ENCODE peak calls at places on chromosome 6, in nine cellular contexts. One of them, this sample, is unnamed.

GRCh38 chr6:148179786-148180185 is 162.9 kb upstream of the SASH1 start:
- DNase-seq in left cardiac atrium: no peak
- DNase-seq in HT1080: peak; percentile 44
- DNase-seq in A549: peak; percentile 18
- DNase-seq in T-helper 22 cell: no peak
- DNase-seq in occipital lobe: peak; percentile 6
- DNase-seq in NB4: peak; percentile 12
- DNase-seq in amygdala: no peak
- DNase-seq in memory B cell: no peak
- DNase-seq in this sample: no peak

GRCh38 chr6:100458841-100459154 is 5.9 kb downstream of the SIM1 start:
- DNase-seq in left cardiac atrium: no peak
- DNase-seq in HT1080: no peak
- DNase-seq in A549: no peak
- DNase-seq in T-helper 22 cell: no peak
- DNase-seq in occipital lobe: no peak
- DNase-seq in NB4: no peak
- DNase-seq in amygdala: no peak
- DNase-seq in memory B cell: no peak
- DNase-seq in this sample: no peak

GRCh38 chr6:5484692-5485091 is 223.4 kb downstream of the FARS2 start:
- DNase-seq in left cardiac atrium: no peak
- DNase-seq in HT1080: no peak
- DNase-seq in A549: no peak
- DNase-seq in T-helper 22 cell: no peak
- DNase-seq in occipital lobe: no peak
- DNase-seq in NB4: no peak
- DNase-seq in amygdala: no peak
- DNase-seq in memory B cell: no peak
- DNase-seq in this sample: no peak

GRCh38 chr6:33689148-33689494 is 22.4 kb downstream of the UQCC2 start:
- DNase-seq in left cardiac atrium: no peak
- DNase-seq in HT1080: no peak
- DNase-seq in A549: no peak
- DNase-seq in T-helper 22 cell: no peak
- DNase-seq in occipital lobe: no peak
- DNase-seq in NB4: no peak
- DNase-seq in amygdala: no peak
- DNase-seq in memory B cell: no peak
- DNase-seq in this sample: no peak

GRCh38 chr6:136341967-136342366 is 52.3 kb upstream of the BCLAF1 start:
- DNase-seq in left cardiac atrium: no peak
- DNase-seq in HT1080: peak; percentile 39
- DNase-seq in A549: no peak
- DNase-seq in T-helper 22 cell: no peak
- DNase-seq in occipital lobe: no peak
- DNase-seq in NB4: no peak
- DNase-seq in amygdala: no peak
- DNase-seq in memory B cell: no peak
- DNase-seq in this sample: no peak

GRCh38 chr6:170221052-170221752 is 69.7 kb downstream of the DLL1 start:
- DNase-seq in left cardiac atrium: no peak
- DNase-seq in HT1080: no peak
- DNase-seq in A549: peak; percentile 15
- DNase-seq in T-helper 22 cell: no peak
- DNase-seq in occipital lobe: no peak
- DNase-seq in NB4: peak; percentile 86
- DNase-seq in amygdala: no peak
- DNase-seq in memory B cell: no peak
- DNase-seq in this sample: no peak

GRCh38 chr6:33731751-33732282 is 14.9 kb downstream of the IP6K3 start:
- DNase-seq in left cardiac atrium: no peak
- DNase-seq in HT1080: no peak
- DNase-seq in A549: no peak
- DNase-seq in T-helper 22 cell: no peak
- DNase-seq in occipital lobe: no peak
- DNase-seq in NB4: no peak
- DNase-seq in amygdala: no peak
- DNase-seq in memory B cell: no peak
- DNase-seq in this sample: no peak

GRCh38 chr6:154548130-154548830 is 37.8 kb upstream of the CNKSR3 start:
- DNase-seq in left cardiac atrium: peak; percentile 53
- DNase-seq in HT1080: no peak
- DNase-seq in A549: no peak
- DNase-seq in T-helper 22 cell: no peak
- DNase-seq in occipital lobe: no peak
- DNase-seq in NB4: no peak
- DNase-seq in amygdala: no peak
- DNase-seq in memory B cell: no peak
- DNase-seq in this sample: no peak

GRCh38 chr6:121171879-121172278 is 162.4 kb downstream of the TBC1D32 start:
- DNase-seq in left cardiac atrium: no peak
- DNase-seq in HT1080: no peak
- DNase-seq in A549: no peak
- DNase-seq in T-helper 22 cell: no peak
- DNase-seq in occipital lobe: no peak
- DNase-seq in NB4: no peak
- DNase-seq in amygdala: no peak
- DNase-seq in memory B cell: no peak
- DNase-seq in this sample: no peak

GRCh38 chr6:143579703-143580102 is 68.2 kb upstream of the FUCA2 start:
- DNase-seq in left cardiac atrium: peak; percentile 46
- DNase-seq in HT1080: peak; percentile 77
- DNase-seq in A549: no peak
- DNase-seq in T-helper 22 cell: no peak
- DNase-seq in occipital lobe: no peak
- DNase-seq in NB4: no peak
- DNase-seq in amygdala: no peak
- DNase-seq in memory B cell: no peak
- DNase-seq in this sample: no peak

GRCh38 chr6:168711049-168711640 is 270.2 kb downstream of the SMOC2 start:
- DNase-seq in left cardiac atrium: no peak
- DNase-seq in HT1080: no peak
- DNase-seq in A549: no peak
- DNase-seq in T-helper 22 cell: no peak
- DNase-seq in occipital lobe: no peak
- DNase-seq in NB4: no peak
- DNase-seq in amygdala: no peak
- DNase-seq in memory B cell: no peak
- DNase-seq in this sample: no peak

GRCh38 chr6:147204060-147204785 is at the start of gene STXBP5:
- DNase-seq in left cardiac atrium: peak; percentile 61
- DNase-seq in HT1080: peak; percentile 36
- DNase-seq in A549: no peak
- DNase-seq in T-helper 22 cell: peak; percentile 10
- DNase-seq in occipital lobe: peak; percentile 31
- DNase-seq in NB4: peak; percentile 91
- DNase-seq in amygdala: no peak
- DNase-seq in memory B cell: no peak
- DNase-seq in this sample: peak; percentile 35

GRCh38 chr6:68134796-68135195 is 500.3 kb upstream of the ADGRB3 start:
- DNase-seq in left cardiac atrium: no peak
- DNase-seq in HT1080: peak; percentile 36
- DNase-seq in A549: no peak
- DNase-seq in T-helper 22 cell: no peak
- DNase-seq in occipital lobe: no peak
- DNase-seq in NB4: no peak
- DNase-seq in amygdala: no peak
- DNase-seq in memory B cell: no peak
- DNase-seq in this sample: no peak

GRCh38 chr6:71459162-71459561 is 170.6 kb downstream of the OGFRL1 start:
- DNase-seq in left cardiac atrium: no peak
- DNase-seq in HT1080: no peak
- DNase-seq in A549: no peak
- DNase-seq in T-helper 22 cell: no peak
- DNase-seq in occipital lobe: no peak
- DNase-seq in NB4: no peak
- DNase-seq in amygdala: no peak
- DNase-seq in memory B cell: no peak
- DNase-seq in this sample: no peak

GRCh38 chr6:55704421-55704820 is 125.4 kb upstream of the HMGCLL1 start:
- DNase-seq in left cardiac atrium: no peak
- DNase-seq in HT1080: peak; percentile 55
- DNase-seq in A549: no peak
- DNase-seq in T-helper 22 cell: no peak
- DNase-seq in occipital lobe: no peak
- DNase-seq in NB4: no peak
- DNase-seq in amygdala: no peak
- DNase-seq in memory B cell: no peak
- DNase-seq in this sample: no peak

GRCh38 chr6:111789593-111789992 is 83.7 kb downstream of the FYN start:
- DNase-seq in left cardiac atrium: peak; percentile 47
- DNase-seq in HT1080: no peak
- DNase-seq in A549: no peak
- DNase-seq in T-helper 22 cell: no peak
- DNase-seq in occipital lobe: no peak
- DNase-seq in NB4: no peak
- DNase-seq in amygdala: no peak
- DNase-seq in memory B cell: no peak
- DNase-seq in this sample: no peak

GRCh38 chr6:73704260-73704659 is 8.3 kb downstream of the CD109 start:
- DNase-seq in left cardiac atrium: no peak
- DNase-seq in HT1080: peak; percentile 98
- DNase-seq in A549: peak; percentile 38
- DNase-seq in T-helper 22 cell: no peak
- DNase-seq in occipital lobe: peak; percentile 4
- DNase-seq in NB4: no peak
- DNase-seq in amygdala: no peak
- DNase-seq in memory B cell: no peak
- DNase-seq in this sample: no peak

GRCh38 chr6:43887340-43887858 is 117.4 kb downstream of the VEGFA start:
- DNase-seq in left cardiac atrium: no peak
- DNase-seq in HT1080: peak; percentile 17
- DNase-seq in A549: no peak
- DNase-seq in T-helper 22 cell: no peak
- DNase-seq in occipital lobe: no peak
- DNase-seq in NB4: peak; percentile 69
- DNase-seq in amygdala: no peak
- DNase-seq in memory B cell: no peak
- DNase-seq in this sample: no peak

GRCh38 chr6:136511921-136512320 is 38.3 kb downstream of the MAP7 start:
- DNase-seq in left cardiac atrium: peak; percentile 39
- DNase-seq in HT1080: no peak
- DNase-seq in A549: no peak
- DNase-seq in T-helper 22 cell: no peak
- DNase-seq in occipital lobe: no peak
- DNase-seq in NB4: no peak
- DNase-seq in amygdala: no peak
- DNase-seq in memory B cell: no peak
- DNase-seq in this sample: no peak

GRCh38 chr6:140475086-140475485 is 1100.6 kb upstream of the CITED2 start:
- DNase-seq in left cardiac atrium: no peak
- DNase-seq in HT1080: peak; percentile 13
- DNase-seq in A549: no peak
- DNase-seq in T-helper 22 cell: no peak
- DNase-seq in occipital lobe: no peak
- DNase-seq in NB4: no peak
- DNase-seq in amygdala: no peak
- DNase-seq in memory B cell: no peak
- DNase-seq in this sample: no peak

GRCh38 chr6:120606743-120607142 is 727.5 kb downstream of the TBC1D32 start:
- DNase-seq in left cardiac atrium: no peak
- DNase-seq in HT1080: no peak
- DNase-seq in A549: no peak
- DNase-seq in T-helper 22 cell: no peak
- DNase-seq in occipital lobe: no peak
- DNase-seq in NB4: no peak
- DNase-seq in amygdala: no peak
- DNase-seq in memory B cell: no peak
- DNase-seq in this sample: no peak

GRCh38 chr6:167150815-167151557 is 6.8 kb downstream of the GPR31 start:
- DNase-seq in left cardiac atrium: no peak
- DNase-seq in HT1080: peak; percentile 37
- DNase-seq in A549: no peak
- DNase-seq in T-helper 22 cell: no peak
- DNase-seq in occipital lobe: no peak
- DNase-seq in NB4: no peak
- DNase-seq in amygdala: no peak
- DNase-seq in memory B cell: peak; percentile 54
- DNase-seq in this sample: no peak

GRCh38 chr6:130500693-130501092 is 134.9 kb downstream of the TMEM200A start:
- DNase-seq in left cardiac atrium: no peak
- DNase-seq in HT1080: peak; percentile 29
- DNase-seq in A549: no peak
- DNase-seq in T-helper 22 cell: no peak
- DNase-seq in occipital lobe: no peak
- DNase-seq in NB4: no peak
- DNase-seq in amygdala: no peak
- DNase-seq in memory B cell: no peak
- DNase-seq in this sample: no peak

GRCh38 chr6:14925627-14926026 is 320.2 kb upstream of the JARID2 start:
- DNase-seq in left cardiac atrium: no peak
- DNase-seq in HT1080: no peak
- DNase-seq in A549: no peak
- DNase-seq in T-helper 22 cell: no peak
- DNase-seq in occipital lobe: no peak
- DNase-seq in NB4: no peak
- DNase-seq in amygdala: no peak
- DNase-seq in memory B cell: no peak
- DNase-seq in this sample: no peak